ENCODE peak calls at places on chromosomes 5 and 9, in five cellular contexts. One of them, this sample, is unnamed.

GRCh38 chr5:150498501-150498900 is 9.4 kb upstream of the NDST1 start:
- DNase-seq in dorsolateral prefrontal cortex: no peak
- DNase-seq in endodermal cell: peak
- DNase-seq in transverse colon: no peak
- DNase-seq in CD8-positive, alpha-beta T cell: no peak
- DNase-seq in this sample: no peak

GRCh38 chr9:119398350-119398749 is 29.1 kb upstream of the BRINP1 start:
- DNase-seq in CD8-positive, alpha-beta T cell: no peak
- DNase-seq in transverse colon: no peak
- DNase-seq in dorsolateral prefrontal cortex: no peak
- DNase-seq in endodermal cell: no peak
- DNase-seq in this sample: no peak

GRCh38 chr9:77667151-77667550 is 19.0 kb upstream of the GNA14 start:
- DNase-seq in transverse colon: no peak
- DNase-seq in dorsolateral prefrontal cortex: no peak
- DNase-seq in endodermal cell: no peak
- DNase-seq in CD8-positive, alpha-beta T cell: no peak
- DNase-seq in this sample: no peak

GRCh38 chr5:147452137-147452838 is 57.6 kb downstream of the DPYSL3 start:
- DNase-seq in transverse colon: no peak
- DNase-seq in CD8-positive, alpha-beta T cell: no peak
- DNase-seq in dorsolateral prefrontal cortex: no peak
- DNase-seq in endodermal cell: peak
- DNase-seq in this sample: no peak

GRCh38 chr9:125137200-125137599 is 6.1 kb downstream of the SCAI start:
- DNase-seq in CD8-positive, alpha-beta T cell: no peak
- DNase-seq in endodermal cell: no peak
- DNase-seq in transverse colon: no peak
- DNase-seq in dorsolateral prefrontal cortex: no peak
- DNase-seq in this sample: peak

GRCh38 chr5:145957388-145957787 is 21.0 kb downstream of the SH3RF2 start:
- DNase-seq in dorsolateral prefrontal cortex: no peak
- DNase-seq in transverse colon: no peak
- DNase-seq in endodermal cell: no peak
- DNase-seq in CD8-positive, alpha-beta T cell: no peak
- DNase-seq in this sample: no peak

GRCh38 chr5:130546216-130546615 is 618.8 kb downstream of the HINT1 start:
- DNase-seq in endodermal cell: no peak
- DNase-seq in transverse colon: no peak
- DNase-seq in dorsolateral prefrontal cortex: no peak
- DNase-seq in CD8-positive, alpha-beta T cell: no peak
- DNase-seq in this sample: peak

GRCh38 chr9:116269250-116269649 is 115.7 kb downstream of the PAPPA start:
- DNase-seq in dorsolateral prefrontal cortex: no peak
- DNase-seq in endodermal cell: no peak
- DNase-seq in transverse colon: no peak
- DNase-seq in CD8-positive, alpha-beta T cell: no peak
- DNase-seq in this sample: peak

GRCh38 chr5:66513130-66513529 is 83.1 kb upstream of the MAST4 start:
- DNase-seq in endodermal cell: no peak
- DNase-seq in transverse colon: no peak
- DNase-seq in CD8-positive, alpha-beta T cell: no peak
- DNase-seq in dorsolateral prefrontal cortex: no peak
- DNase-seq in this sample: no peak

GRCh38 chr5:149128023-149128875 is 13.0 kb upstream of the ABLIM3 start:
- DNase-seq in endodermal cell: peak
- DNase-seq in transverse colon: peak
- DNase-seq in CD8-positive, alpha-beta T cell: no peak
- DNase-seq in dorsolateral prefrontal cortex: no peak
- DNase-seq in this sample: peak

GRCh38 chr9:95516221-95516735 is 493 bp downstream of the PTCH1 start:
- DNase-seq in endodermal cell: no peak
- DNase-seq in transverse colon: no peak
- DNase-seq in CD8-positive, alpha-beta T cell: no peak
- DNase-seq in dorsolateral prefrontal cortex: no peak
- DNase-seq in this sample: no peak

GRCh38 chr9:79176298-79176697 is 395.5 kb upstream of the TLE4 start:
- DNase-seq in transverse colon: no peak
- DNase-seq in endodermal cell: no peak
- DNase-seq in dorsolateral prefrontal cortex: no peak
- DNase-seq in CD8-positive, alpha-beta T cell: no peak
- DNase-seq in this sample: no peak

GRCh38 chr9:124735121-124735520 is 36.0 kb downstream of the NR6A1 start:
- DNase-seq in endodermal cell: no peak
- DNase-seq in transverse colon: no peak
- DNase-seq in CD8-positive, alpha-beta T cell: no peak
- DNase-seq in dorsolateral prefrontal cortex: no peak
- DNase-seq in this sample: peak

GRCh38 chr5:155029240-155029639 is 15.7 kb downstream of the KIF4B start:
- DNase-seq in endodermal cell: no peak
- DNase-seq in transverse colon: no peak
- DNase-seq in dorsolateral prefrontal cortex: no peak
- DNase-seq in CD8-positive, alpha-beta T cell: no peak
- DNase-seq in this sample: no peak

DNA sequence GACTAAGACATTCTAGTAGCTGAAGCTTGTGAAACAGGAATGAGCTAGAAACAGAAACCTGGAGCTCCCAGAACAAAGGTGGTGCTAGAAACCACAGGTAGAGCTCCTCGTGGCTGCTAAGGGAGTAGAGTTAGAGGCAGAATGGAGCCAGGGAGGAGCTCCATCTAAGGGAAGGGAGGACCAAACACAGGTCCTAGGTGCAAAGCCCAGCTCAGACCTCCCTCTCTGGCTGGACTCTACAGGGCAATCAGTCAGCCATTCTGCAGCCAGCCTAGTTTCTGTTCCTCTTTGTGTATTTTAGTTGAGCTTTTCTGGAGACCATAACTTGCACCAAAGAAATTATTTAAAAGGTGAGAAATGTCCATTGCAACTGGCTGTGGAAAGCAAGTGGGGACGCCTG is 70.4 kb downstream of the CRB2 start:
- DNase-seq in dorsolateral prefrontal cortex: no peak
- DNase-seq in CD8-positive, alpha-beta T cell: no peak
- DNase-seq in transverse colon: no peak
- DNase-seq in endodermal cell: peak
- DNase-seq in this sample: no peak
- H3K4me3 ChIP-seq in dorsolateral prefrontal cortex: no peak
- H3K4me3 ChIP-seq in CD8-positive, alpha-beta T cell: no peak
- H3K4me3 ChIP-seq in transverse colon: no peak
- H3K4me3 ChIP-seq in endodermal cell: no peak
- H3K4me3 ChIP-seq in this sample: no peak

DNA sequence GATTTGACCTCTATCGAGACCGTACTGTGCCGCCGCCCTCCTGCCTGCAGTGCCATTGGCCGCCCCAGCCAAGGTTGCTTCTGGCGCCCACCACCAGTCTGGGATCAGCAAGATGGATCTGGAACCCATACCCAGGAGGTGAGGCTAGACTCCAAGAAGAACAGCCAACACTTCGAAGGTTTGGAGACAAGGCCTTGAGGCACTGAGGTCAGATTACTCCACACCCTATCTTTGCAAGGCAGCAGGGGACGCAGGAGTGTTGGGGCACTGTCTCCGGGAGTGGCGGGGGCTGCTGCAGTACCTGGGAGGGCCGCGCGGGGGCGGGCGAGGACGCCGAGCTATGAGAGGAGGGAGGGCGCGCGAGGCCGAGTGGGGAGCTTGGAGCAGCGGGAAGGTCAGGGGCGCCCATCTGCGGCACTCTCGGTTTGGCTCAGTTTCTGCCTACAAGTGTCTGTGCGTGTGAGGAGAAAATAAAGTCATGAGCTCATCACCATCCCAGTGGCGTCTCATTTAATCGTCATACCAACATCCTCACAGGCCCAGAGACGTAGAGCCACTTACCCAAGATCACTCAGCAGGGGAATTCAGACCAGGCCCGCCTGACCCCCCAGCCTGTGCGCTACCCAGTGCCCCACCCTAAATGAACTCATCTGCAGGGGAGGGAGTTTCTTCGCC is 20.5 kb upstream of the PSD2 start:
- DNase-seq in CD8-positive, alpha-beta T cell: peak
- DNase-seq in endodermal cell: peak
- DNase-seq in dorsolateral prefrontal cortex: peak
- DNase-seq in transverse colon: peak
- DNase-seq in this sample: peak
- TF ChIP-seq CTCF in CD8-positive, alpha-beta T cell: peak
- TF ChIP-seq CTCF in endodermal cell: peak
- TF ChIP-seq CTCF in dorsolateral prefrontal cortex: peak
- TF ChIP-seq CTCF in transverse colon: peak
- TF ChIP-seq CTCF in this sample: peak

GRCh38 chr9:135085830-135086546 is 1.5 kb upstream of the OLFM1 start:
- DNase-seq in CD8-positive, alpha-beta T cell: no peak
- DNase-seq in dorsolateral prefrontal cortex: peak
- DNase-seq in endodermal cell: peak
- DNase-seq in transverse colon: peak
- DNase-seq in this sample: peak
- H3K4me3 ChIP-seq in CD8-positive, alpha-beta T cell: no peak
- H3K4me3 ChIP-seq in dorsolateral prefrontal cortex: peak
- H3K4me3 ChIP-seq in endodermal cell: no peak
- H3K4me3 ChIP-seq in transverse colon: peak
- H3K4me3 ChIP-seq in this sample: peak

DNA sequence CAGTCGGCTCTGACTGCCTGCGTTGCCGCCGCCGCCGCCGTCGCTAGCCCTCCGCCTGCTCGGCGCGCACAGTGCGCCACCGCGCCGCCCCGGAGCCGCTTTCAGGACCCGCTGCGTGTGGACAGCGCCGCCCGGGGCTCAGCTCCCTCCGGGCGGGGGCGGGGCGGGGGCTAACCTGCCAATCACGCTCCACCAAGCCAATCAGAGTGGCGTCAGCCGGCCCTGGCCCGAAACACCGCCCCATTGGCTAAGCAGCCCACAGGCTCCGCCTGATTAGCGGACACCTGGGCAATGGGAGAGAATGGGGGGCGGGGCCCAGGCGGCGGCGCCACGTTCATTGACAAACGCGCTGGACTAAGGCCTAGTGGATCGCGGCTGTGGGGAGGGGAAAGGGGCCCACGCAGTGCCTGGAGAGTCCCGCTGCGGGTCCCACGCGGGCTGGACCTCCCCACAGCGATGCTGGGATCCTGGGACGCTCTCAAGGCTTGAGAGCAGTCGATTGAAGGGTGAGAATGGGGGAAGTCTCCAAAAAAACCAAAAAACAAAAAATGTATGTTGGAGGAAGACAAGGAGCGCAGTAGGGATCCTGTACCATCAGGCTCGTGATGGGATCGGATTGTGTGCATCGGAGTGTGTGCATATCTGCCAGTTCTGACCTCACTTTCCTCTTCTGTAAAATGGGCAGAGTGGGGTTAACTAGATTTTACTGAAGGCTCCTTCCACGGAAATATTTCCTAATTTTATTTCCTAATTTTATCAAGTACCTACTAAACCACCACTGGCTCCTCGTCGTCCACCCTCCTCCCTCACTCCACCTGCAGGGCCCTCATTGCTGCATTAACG is 6.3 kb downstream of the PAX5 start:
- DNase-seq in CD8-positive, alpha-beta T cell: peak
- DNase-seq in endodermal cell: peak
- DNase-seq in transverse colon: peak
- DNase-seq in dorsolateral prefrontal cortex: peak
- DNase-seq in this sample: peak
- TF ChIP-seq CTCF in CD8-positive, alpha-beta T cell: no peak
- TF ChIP-seq CTCF in endodermal cell: no peak
- TF ChIP-seq CTCF in transverse colon: no peak
- TF ChIP-seq CTCF in dorsolateral prefrontal cortex: no peak
- TF ChIP-seq CTCF in this sample: no peak

GRCh38 chr9:21683484-21684175 is 118.8 kb upstream of the MTAP start:
- DNase-seq in dorsolateral prefrontal cortex: no peak
- DNase-seq in CD8-positive, alpha-beta T cell: no peak
- DNase-seq in endodermal cell: no peak
- DNase-seq in transverse colon: no peak
- DNase-seq in this sample: no peak
- H3K4me3 ChIP-seq in dorsolateral prefrontal cortex: no peak
- H3K4me3 ChIP-seq in CD8-positive, alpha-beta T cell: no peak
- H3K4me3 ChIP-seq in endodermal cell: no peak
- H3K4me3 ChIP-seq in transverse colon: no peak
- H3K4me3 ChIP-seq in this sample: no peak

GRCh38 chr9:20191239-20191840 is 402.5 kb upstream of the SLC24A2 start:
- DNase-seq in dorsolateral prefrontal cortex: no peak
- DNase-seq in endodermal cell: no peak
- DNase-seq in CD8-positive, alpha-beta T cell: no peak
- DNase-seq in transverse colon: no peak
- DNase-seq in this sample: peak
- TF ChIP-seq CTCF in dorsolateral prefrontal cortex: no peak
- TF ChIP-seq CTCF in endodermal cell: peak
- TF ChIP-seq CTCF in CD8-positive, alpha-beta T cell: no peak
- TF ChIP-seq CTCF in transverse colon: no peak
- TF ChIP-seq CTCF in this sample: peak

GRCh38 chr5:10257870-10258269 is 7.8 kb downstream of the CCT5 start:
- DNase-seq in transverse colon: no peak
- DNase-seq in endodermal cell: no peak
- DNase-seq in CD8-positive, alpha-beta T cell: no peak
- DNase-seq in dorsolateral prefrontal cortex: no peak
- DNase-seq in this sample: no peak
- H3K4me3 ChIP-seq in transverse colon: no peak
- H3K4me3 ChIP-seq in endodermal cell: no peak
- H3K4me3 ChIP-seq in CD8-positive, alpha-beta T cell: no peak
- H3K4me3 ChIP-seq in dorsolateral prefrontal cortex: no peak
- H3K4me3 ChIP-seq in this sample: no peak

GRCh38 chr5:59173568-59173967 is 590.7 kb downstream of the RAB3C start:
- DNase-seq in dorsolateral prefrontal cortex: no peak
- DNase-seq in CD8-positive, alpha-beta T cell: no peak
- DNase-seq in transverse colon: no peak
- DNase-seq in endodermal cell: no peak
- DNase-seq in this sample: peak
- TF ChIP-seq CTCF in dorsolateral prefrontal cortex: no peak
- TF ChIP-seq CTCF in CD8-positive, alpha-beta T cell: no peak
- TF ChIP-seq CTCF in transverse colon: no peak
- TF ChIP-seq CTCF in endodermal cell: no peak
- TF ChIP-seq CTCF in this sample: peak

GRCh38 chr9:89757776-89758528 is 153.1 kb downstream of the GADD45G start:
- DNase-seq in dorsolateral prefrontal cortex: no peak
- DNase-seq in endodermal cell: no peak
- DNase-seq in CD8-positive, alpha-beta T cell: no peak
- DNase-seq in transverse colon: no peak
- DNase-seq in this sample: no peak

GRCh38 chr9:89755835-89756234 is 151.0 kb downstream of the GADD45G start:
- DNase-seq in transverse colon: no peak
- DNase-seq in dorsolateral prefrontal cortex: no peak
- DNase-seq in CD8-positive, alpha-beta T cell: no peak
- DNase-seq in endodermal cell: no peak
- DNase-seq in this sample: peak

GRCh38 chr9:89756891-89757537 is 152.2 kb downstream of the GADD45G start:
- DNase-seq in transverse colon: no peak
- DNase-seq in CD8-positive, alpha-beta T cell: no peak
- DNase-seq in dorsolateral prefrontal cortex: no peak
- DNase-seq in endodermal cell: no peak
- DNase-seq in this sample: no peak

GRCh38 chr9:89760123-89760522 is 155.3 kb downstream of the GADD45G start:
- DNase-seq in endodermal cell: no peak
- DNase-seq in dorsolateral prefrontal cortex: no peak
- DNase-seq in CD8-positive, alpha-beta T cell: no peak
- DNase-seq in transverse colon: no peak
- DNase-seq in this sample: no peak

GRCh38 chr9:89759563-89759962 is 154.8 kb downstream of the GADD45G start:
- DNase-seq in dorsolateral prefrontal cortex: no peak
- DNase-seq in transverse colon: no peak
- DNase-seq in CD8-positive, alpha-beta T cell: no peak
- DNase-seq in endodermal cell: no peak
- DNase-seq in this sample: no peak
- H3K4me3 ChIP-seq in dorsolateral prefrontal cortex: no peak
- H3K4me3 ChIP-seq in transverse colon: no peak
- H3K4me3 ChIP-seq in CD8-positive, alpha-beta T cell: no peak
- H3K4me3 ChIP-seq in endodermal cell: no peak
- H3K4me3 ChIP-seq in this sample: no peak

GRCh38 chr5:43674536-43674935 is 71.6 kb downstream of the NNT start:
- DNase-seq in dorsolateral prefrontal cortex: no peak
- DNase-seq in endodermal cell: no peak
- DNase-seq in CD8-positive, alpha-beta T cell: no peak
- DNase-seq in transverse colon: no peak
- DNase-seq in this sample: peak
- TF ChIP-seq CTCF in dorsolateral prefrontal cortex: no peak
- TF ChIP-seq CTCF in endodermal cell: no peak
- TF ChIP-seq CTCF in CD8-positive, alpha-beta T cell: no peak
- TF ChIP-seq CTCF in transverse colon: no peak
- TF ChIP-seq CTCF in this sample: no peak

This sample was measured in choroid plexus epithelial cell.